ENCODE peak calls at places on chromosomes 3 and 15, in five cellular contexts. One of them, this sample, is unnamed. For H3K4me1, the result is how much of the 10 kb centered on the place peaks cover.

GRCh38 chr15:90743407-90743806 is 26.3 kb downstream of the BLM start:
- DNase-seq in psoas muscle: no peak
- DNase-seq in mucosa of descending colon: no peak
- DNase-seq in A549: no peak
- DNase-seq in heart left ventricle: no peak
- DNase-seq in this sample: no peak

GRCh38 chr3:66153471-66153870 is 67.3 kb upstream of the SLC25A26 start:
- DNase-seq in psoas muscle: no peak
- DNase-seq in mucosa of descending colon: no peak
- DNase-seq in A549: no peak
- DNase-seq in heart left ventricle: no peak
- DNase-seq in this sample: no peak

GRCh38 chr3:22236490-22237271 is 485.7 kb upstream of the ZNF385D start:
- DNase-seq in psoas muscle: no peak
- DNase-seq in mucosa of descending colon: no peak
- DNase-seq in A549: peak
- DNase-seq in heart left ventricle: no peak
- DNase-seq in this sample: no peak

GRCh38 chr3:122410111-122410510 is 5.8 kb downstream of the WDR5B start:
- DNase-seq in psoas muscle: no peak
- DNase-seq in mucosa of descending colon: no peak
- DNase-seq in A549: no peak
- DNase-seq in heart left ventricle: no peak
- DNase-seq in this sample: no peak

GRCh38 chr3:46393554-46394434 is 13.1 kb downstream of the CCR5AS start:
- DNase-seq in psoas muscle: no peak
- DNase-seq in mucosa of descending colon: no peak
- DNase-seq in A549: no peak
- DNase-seq in heart left ventricle: no peak
- DNase-seq in this sample: no peak

GRCh38 chr3:58470363-58471024 is 21.4 kb upstream of the KCTD6 start:
- DNase-seq in psoas muscle: no peak
- DNase-seq in mucosa of descending colon: no peak
- DNase-seq in A549: no peak
- DNase-seq in heart left ventricle: no peak
- DNase-seq in this sample: no peak

GRCh38 chr3:115855911-115856310 is 232.6 kb downstream of the GAP43 start:
- DNase-seq in psoas muscle: no peak
- DNase-seq in mucosa of descending colon: no peak
- DNase-seq in A549: no peak
- DNase-seq in heart left ventricle: no peak
- DNase-seq in this sample: no peak

GRCh38 chr3:145776782-145777408 is 384.1 kb downstream of the PLOD2 start:
- DNase-seq in psoas muscle: no peak
- DNase-seq in mucosa of descending colon: no peak
- DNase-seq in A549: peak
- DNase-seq in heart left ventricle: no peak
- DNase-seq in this sample: no peak

GRCh38 chr15:32840481-32841245 is 122.9 kb downstream of the GREM1 start:
- DNase-seq in psoas muscle: no peak
- DNase-seq in mucosa of descending colon: no peak
- DNase-seq in A549: no peak
- DNase-seq in heart left ventricle: no peak
- DNase-seq in this sample: no peak

GRCh38 chr3:98565843-98566242 is 27.6 kb downstream of the CPOX start:
- DNase-seq in psoas muscle: no peak
- DNase-seq in mucosa of descending colon: no peak
- DNase-seq in A549: no peak
- DNase-seq in heart left ventricle: no peak
- DNase-seq in this sample: no peak

GRCh38 chr3:141410408-141410807 is 42.1 kb downstream of the ZBTB38 start:
- DNase-seq in psoas muscle: peak
- DNase-seq in mucosa of descending colon: no peak
- DNase-seq in A549: peak
- DNase-seq in heart left ventricle: no peak
- DNase-seq in this sample: no peak

GRCh38 chr15:25829075-25829474 is 34.1 kb downstream of the ATP10A start:
- DNase-seq in psoas muscle: no peak
- DNase-seq in mucosa of descending colon: no peak
- DNase-seq in A549: no peak
- DNase-seq in heart left ventricle: no peak
- DNase-seq in this sample: no peak

GRCh38 chr15:69784808-69785550 is 312.7 kb downstream of the TLE3 start:
- DNase-seq in psoas muscle: no peak
- DNase-seq in mucosa of descending colon: no peak
- DNase-seq in A549: no peak
- DNase-seq in heart left ventricle: no peak
- DNase-seq in this sample: no peak

GRCh38 chr3:113531826-113532697 is at the start of gene SIDT1:
- DNase-seq in psoas muscle: no peak
- DNase-seq in mucosa of descending colon: peak
- DNase-seq in A549: peak
- DNase-seq in heart left ventricle: no peak
- DNase-seq in this sample: no peak

GRCh38 chr15:38398134-38398533 is 55.8 kb upstream of the FAM98B start:
- DNase-seq in psoas muscle: peak
- DNase-seq in mucosa of descending colon: no peak
- DNase-seq in A549: peak
- DNase-seq in heart left ventricle: no peak
- DNase-seq in this sample: peak

GRCh38 chr3:120802916-120803315 is 60.4 kb downstream of the GTF2E1 start:
- DNase-seq in psoas muscle: no peak
- DNase-seq in mucosa of descending colon: no peak
- DNase-seq in A549: no peak
- DNase-seq in heart left ventricle: no peak
- DNase-seq in this sample: no peak

GRCh38 chr15:92910451-92910850 is 10.3 kb downstream of the CHD2 start:
- DNase-seq in psoas muscle: no peak
- DNase-seq in mucosa of descending colon: no peak
- DNase-seq in A549: no peak
- DNase-seq in heart left ventricle: no peak
- DNase-seq in this sample: no peak

GRCh38 chr3:24042879-24043567 is 97.9 kb downstream of the NR1D2 start:
- DNase-seq in psoas muscle: no peak
- DNase-seq in mucosa of descending colon: no peak
- DNase-seq in A549: no peak
- DNase-seq in heart left ventricle: no peak
- DNase-seq in this sample: no peak

GRCh38 chr3:13403213-13403817 is 16.8 kb downstream of the NUP210 start:
- DNase-seq in psoas muscle: no peak
- DNase-seq in mucosa of descending colon: no peak
- DNase-seq in A549: no peak
- DNase-seq in heart left ventricle: no peak
- DNase-seq in this sample: no peak

GRCh38 chr3:13403818-13404216 is 16.3 kb downstream of the NUP210 start:
- DNase-seq in psoas muscle: no peak
- DNase-seq in mucosa of descending colon: no peak
- DNase-seq in A549: no peak
- DNase-seq in heart left ventricle: no peak
- DNase-seq in this sample: no peak

GRCh38 chr3:13400114-13400696 is 19.9 kb downstream of the NUP210 start:
- DNase-seq in psoas muscle: no peak
- DNase-seq in mucosa of descending colon: no peak
- DNase-seq in A549: no peak
- DNase-seq in heart left ventricle: no peak
- DNase-seq in this sample: no peak

GRCh38 chr3:13399603-13400002 is 20.5 kb downstream of the NUP210 start:
- DNase-seq in psoas muscle: no peak
- DNase-seq in mucosa of descending colon: no peak
- DNase-seq in A549: no peak
- DNase-seq in heart left ventricle: no peak
- DNase-seq in this sample: no peak

DNA sequence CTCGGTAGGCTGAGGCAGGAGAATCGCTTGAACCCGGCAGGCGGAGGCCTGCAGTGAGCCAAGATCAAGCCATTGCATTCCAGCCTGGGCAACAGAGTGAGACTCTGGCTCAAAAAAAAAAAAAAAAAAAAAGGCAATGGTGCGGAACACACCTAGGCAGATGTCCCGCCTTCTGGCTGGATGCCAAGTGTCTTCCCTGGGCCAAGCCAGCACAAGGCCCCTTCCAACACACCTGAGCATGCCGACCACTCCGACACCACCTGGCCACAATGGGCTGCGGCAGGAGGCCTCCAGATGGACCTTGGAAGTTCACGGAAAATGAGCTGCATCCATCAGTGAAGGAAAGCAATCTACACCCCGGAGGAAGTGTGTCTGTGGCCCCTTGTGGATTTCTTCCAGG is 19.0 kb downstream of the NUP210 start:
- DNase-seq in psoas muscle: no peak
- DNase-seq in mucosa of descending colon: no peak
- DNase-seq in A549: no peak
- DNase-seq in heart left ventricle: no peak
- DNase-seq in this sample: no peak
- H3K4me3 ChIP-seq in psoas muscle: no peak
- H3K4me3 ChIP-seq in mucosa of descending colon: no peak
- H3K4me3 ChIP-seq in A549: no peak
- H3K4me3 ChIP-seq in heart left ventricle: no peak
- H3K4me3 ChIP-seq in this sample: no peak

DNA sequence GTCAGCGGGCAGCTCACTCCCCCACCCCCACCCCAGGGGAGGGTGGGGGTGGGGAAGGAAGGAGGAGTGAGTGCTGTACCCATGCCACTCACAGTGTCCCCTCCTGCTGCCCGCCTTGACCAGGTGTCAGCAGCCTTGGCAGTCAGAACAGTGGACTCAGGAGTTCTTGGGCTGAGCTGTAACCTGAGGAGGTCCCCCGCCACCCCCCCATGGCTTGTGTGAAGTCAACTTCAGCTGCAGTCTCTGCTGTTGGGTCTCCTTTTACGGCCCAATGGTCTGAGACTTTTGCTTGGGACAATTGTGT is 8.9 kb downstream of the MAPKAPK3 start:
- DNase-seq in psoas muscle: peak
- DNase-seq in mucosa of descending colon: no peak
- DNase-seq in A549: no peak
- DNase-seq in heart left ventricle: no peak
- DNase-seq in this sample: no peak
- H3K4me1 ChIP-seq in psoas muscle: half or more
- H3K4me1 ChIP-seq in mucosa of descending colon: under half
- H3K4me1 ChIP-seq in A549: under half
- H3K4me1 ChIP-seq in heart left ventricle: half or more
- H3K4me1 ChIP-seq in this sample: under half

GRCh38 chr3:138465451-138465850 is 31.0 kb downstream of the ESYT3 start:
- DNase-seq in psoas muscle: peak
- DNase-seq in mucosa of descending colon: no peak
- DNase-seq in A549: no peak
- DNase-seq in heart left ventricle: no peak
- DNase-seq in this sample: no peak
- H3K4me3 ChIP-seq in psoas muscle: no peak
- H3K4me3 ChIP-seq in mucosa of descending colon: no peak
- H3K4me3 ChIP-seq in A549: no peak
- H3K4me3 ChIP-seq in heart left ventricle: no peak
- H3K4me3 ChIP-seq in this sample: no peak

DNA sequence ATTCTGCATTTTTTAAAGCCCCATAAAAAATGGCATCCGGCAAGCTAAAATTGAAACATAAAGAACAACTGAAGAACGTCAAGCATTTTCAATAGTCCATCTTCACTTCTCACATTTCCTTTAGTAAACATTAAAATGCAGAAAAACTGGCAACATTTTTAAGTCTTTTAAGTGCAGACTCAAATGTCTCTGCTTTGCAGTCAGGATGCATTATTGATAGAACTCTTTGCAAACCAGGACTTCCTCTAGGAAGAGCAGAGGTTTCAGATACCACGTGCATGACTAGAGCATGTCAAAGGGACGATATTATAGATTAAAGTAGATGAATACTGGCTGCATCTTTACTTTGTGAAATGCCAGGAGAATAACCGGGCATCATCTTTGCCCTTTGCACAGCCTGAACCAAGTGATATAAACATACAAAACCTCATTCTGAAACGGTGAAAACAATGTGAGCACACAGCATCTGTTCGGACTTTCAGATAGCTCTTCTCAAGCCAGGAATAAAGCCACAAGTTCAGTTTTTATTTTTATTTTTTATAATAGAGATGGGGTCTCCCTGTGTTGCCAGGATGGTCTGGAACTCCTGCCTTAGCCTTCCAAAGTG is 65.1 kb downstream of the LDHAL6B start:
- DNase-seq in psoas muscle: no peak
- DNase-seq in mucosa of descending colon: no peak
- DNase-seq in A549: no peak
- DNase-seq in heart left ventricle: no peak
- DNase-seq in this sample: no peak
- H3K4me1 ChIP-seq in psoas muscle: under half
- H3K4me1 ChIP-seq in mucosa of descending colon: under half
- H3K4me1 ChIP-seq in A549: half or more
- H3K4me1 ChIP-seq in heart left ventricle: under half
- H3K4me1 ChIP-seq in this sample: under half

GRCh38 chr3:71127463-71128243 is 455.9 kb downstream of the FOXP1 start:
- DNase-seq in psoas muscle: no peak
- DNase-seq in mucosa of descending colon: no peak
- DNase-seq in A549: no peak
- DNase-seq in heart left ventricle: no peak
- DNase-seq in this sample: no peak
- H3K4me3 ChIP-seq in psoas muscle: peak
- H3K4me3 ChIP-seq in mucosa of descending colon: no peak
- H3K4me3 ChIP-seq in A549: no peak
- H3K4me3 ChIP-seq in heart left ventricle: no peak
- H3K4me3 ChIP-seq in this sample: peak

DNA sequence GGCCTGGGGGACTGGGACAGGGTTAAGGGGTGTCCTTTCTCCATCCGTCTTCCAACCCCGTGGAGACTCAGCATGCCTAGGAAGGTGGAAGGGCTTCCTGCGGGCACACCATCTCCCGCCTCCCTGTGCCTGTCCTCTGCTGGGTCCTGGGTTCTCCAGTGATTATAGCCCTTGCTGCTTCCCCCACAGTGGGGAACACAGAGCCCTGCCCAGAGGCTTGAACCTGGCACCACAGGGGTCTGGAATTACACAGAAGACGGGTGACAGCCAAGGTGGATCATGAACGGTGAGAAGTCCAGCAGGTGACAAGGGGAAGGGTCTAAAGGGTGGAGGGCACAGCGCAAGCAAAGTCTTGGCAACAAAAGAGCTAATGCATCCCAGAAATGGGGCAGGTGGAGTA is 6.2 kb upstream of the SEMA3B start:
- DNase-seq in psoas muscle: no peak
- DNase-seq in mucosa of descending colon: no peak
- DNase-seq in A549: no peak
- DNase-seq in heart left ventricle: no peak
- DNase-seq in this sample: no peak
- H3K4me1 ChIP-seq in psoas muscle: under half
- H3K4me1 ChIP-seq in mucosa of descending colon: under half
- H3K4me1 ChIP-seq in A549: half or more
- H3K4me1 ChIP-seq in heart left ventricle: half or more
- H3K4me1 ChIP-seq in this sample: under half

DNA sequence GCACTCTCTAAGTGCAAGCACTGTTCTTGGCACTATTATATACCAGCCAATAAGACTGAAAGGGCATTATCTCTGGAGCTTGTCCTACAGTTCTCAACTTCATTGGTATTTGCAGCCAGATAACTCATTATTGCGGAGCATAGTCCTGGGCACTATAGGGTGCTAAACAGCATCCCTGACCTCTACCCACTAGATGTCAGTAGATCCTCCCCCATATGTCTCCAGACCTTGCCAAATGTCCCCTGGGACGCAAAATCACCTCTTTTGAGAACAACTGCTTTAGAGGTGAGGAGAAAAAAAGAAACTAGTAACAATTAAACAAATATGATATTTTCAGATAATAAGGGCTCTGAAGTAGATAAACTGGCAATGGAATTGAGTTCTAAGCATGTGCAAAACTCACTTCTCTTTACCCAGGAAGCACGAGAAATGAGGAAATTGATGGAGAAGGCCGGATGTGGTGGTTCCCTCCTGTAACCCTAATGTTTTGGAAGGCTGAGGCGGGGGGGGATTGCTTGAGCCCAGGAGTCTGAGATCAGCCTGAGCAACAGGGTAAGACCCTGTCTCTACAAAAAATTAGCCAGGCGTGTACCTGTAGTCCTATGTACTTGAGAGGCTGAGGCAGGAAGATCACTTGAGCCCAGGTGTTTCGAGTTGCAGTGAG is 61.4 kb downstream of the FRMD4B start:
- DNase-seq in psoas muscle: no peak
- DNase-seq in mucosa of descending colon: no peak
- DNase-seq in A549: no peak
- DNase-seq in heart left ventricle: no peak
- DNase-seq in this sample: no peak
- H3K4me3 ChIP-seq in psoas muscle: no peak
- H3K4me3 ChIP-seq in mucosa of descending colon: no peak
- H3K4me3 ChIP-seq in A549: no peak
- H3K4me3 ChIP-seq in heart left ventricle: no peak
- H3K4me3 ChIP-seq in this sample: no peak

This sample was measured in aorta.